ENCODE peak calls at places on chromosomes 16 and 17, in ten cellular contexts. R is lung; P is tibial artery; W is suprapubic skin; N is heart left ventricle; H is body of pancreas; D is CD4-positive, alpha-beta T cell; B is CD8-positive, alpha-beta T cell; C is mammary epithelial cell; V is SK-N-SH. G is an unnamed sample.

GRCh38 chr16:88358033-88358481 is 24.7 kb upstream of the ZNF469 start:
- DNase-seq in R (no peak), P (no peak), W (no peak), N (no peak), H (no peak), D (no peak), B (no peak), C (no peak), V (peak), G (no peak)

GRCh38 chr17:67994827-67995567 is 1.3 kb downstream of the C17orf58 start:
- DNase-seq in R (no peak), P (peak), W (no peak), N (no peak), H (peak), D (no peak), B (no peak), C (peak), V (peak), G (no peak)

GRCh38 chr16:17235147-17235817 is 235.5 kb downstream of the XYLT1 start:
- DNase-seq in R (no peak), P (no peak), W (no peak), N (no peak), H (no peak), D (no peak), B (no peak), C (no peak), V (no peak), G (no peak)

GRCh38 chr17:9475259-9475658 is 100.4 kb downstream of the STX8 start:
- DNase-seq in R (no peak), P (no peak), W (no peak), N (no peak), H (no peak), D (no peak), B (no peak), C (no peak), V (no peak), G (peak)

GRCh38 chr17:44976198-44976597 is 8.1 kb upstream of the C1QL1 start:
- DNase-seq in R (no peak), P (no peak), W (no peak), N (no peak), H (no peak), D (no peak), B (no peak), C (no peak), V (no peak), G (no peak)

GRCh38 chr17:82909322-82909904 is 69.6 kb upstream of the ZNF750 start:
- DNase-seq in R (no peak), P (no peak), W (no peak), N (peak), H (peak), D (peak), B (peak), C (no peak), V (no peak), G (no peak)

GRCh38 chr16:46638947-46639925 is 18.1 kb upstream of the SHCBP1 start:
- DNase-seq in R (no peak), P (no peak), W (no peak), N (no peak), H (no peak), D (no peak), B (no peak), C (peak), V (no peak), G (no peak)

GRCh38 chr17:79943354-79944241 is 92.1 kb downstream of the TBC1D16 start:
- DNase-seq in R (no peak), P (peak), W (no peak), N (peak), H (no peak), D (no peak), B (no peak), C (no peak), V (no peak), G (peak)

GRCh38 chr17:55202906-55203305 is 61.9 kb upstream of the HLF start:
- DNase-seq in R (no peak), P (no peak), W (no peak), N (no peak), H (no peak), D (no peak), B (no peak), C (no peak), V (no peak), G (no peak)

GRCh38 chr17:17900615-17901520 is 64.1 kb upstream of the SREBF1 start:
- DNase-seq in R (peak), P (peak), W (peak), N (peak), H (peak), D (no peak), B (no peak), C (peak), V (peak), G (peak)

GRCh38 chr17:36017799-36018198 is at the start of gene CCL23:
- DNase-seq in R (no peak), P (no peak), W (no peak), N (no peak), H (peak), D (no peak), B (no peak), C (no peak), V (no peak), G (no peak)

GRCh38 chr17:68360198-68360597 is 68.9 kb downstream of the ARSG start:
- DNase-seq in R (no peak), P (no peak), W (no peak), N (no peak), H (no peak), D (no peak), B (no peak), C (no peak), V (no peak), G (no peak)

GRCh38 chr17:48542956-48543853 is 1.7 kb downstream of the HOXB2 start:
- DNase-seq in R (no peak), P (peak), W (no peak), N (peak), H (peak), D (peak), B (peak), C (peak), V (peak), G (no peak)

DNA sequence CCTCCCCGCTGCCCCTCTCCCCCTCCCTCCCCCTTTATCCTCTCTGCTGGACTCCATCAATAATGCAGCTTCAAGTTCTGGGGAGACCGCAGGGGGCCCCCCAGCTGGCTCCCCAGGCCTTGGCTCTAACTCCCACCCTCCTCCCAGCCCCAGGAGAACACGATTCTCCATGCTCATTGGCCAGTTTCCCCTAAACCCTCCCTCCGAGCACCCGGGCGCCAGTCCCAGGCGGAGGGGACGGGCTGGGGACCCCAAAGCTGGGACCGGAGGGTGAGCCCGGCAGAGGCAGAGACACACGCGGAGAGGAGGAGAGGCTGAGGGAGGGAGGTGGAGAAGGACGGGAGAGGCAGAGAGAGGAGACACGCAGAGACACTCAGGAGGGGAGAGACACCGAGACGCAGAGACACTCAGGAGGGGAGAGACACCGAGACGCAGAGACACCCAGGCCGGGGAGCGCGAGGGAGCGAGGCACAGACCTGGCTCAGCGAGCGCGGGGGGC is at the start of gene PPP1R1B:
- DNase-seq in R (no peak), P (no peak), W (no peak), N (no peak), H (peak), D (no peak), B (no peak), C (no peak), V (peak), G (no peak)
- H3K27ac ChIP-seq in R (no peak), P (no peak), W (peak), N (no peak), H (peak), D (no peak), B (no peak), C (no peak), V (no peak), G (no peak)

GRCh38 chr17:43360739-43361498 is 37.9 kb upstream of the ARL4D start:
- DNase-seq in R (peak), P (peak), W (peak), N (peak), H (peak), D (peak), B (peak), C (peak), V (peak), G (peak)
- TF ChIP-seq CTCF in R (no peak), P (peak), W (no peak), N (no peak), H (no peak), D (no peak), B (no peak), C (no peak), V (no peak), G (no peak)

GRCh38 chr16:84481051-84481735 is 23.3 kb downstream of the MEAK7 start:
- DNase-seq in R (peak), P (no peak), W (no peak), N (no peak), H (no peak), D (no peak), B (no peak), C (no peak), V (no peak), G (no peak)

GRCh38 chr16:84478172-84478948 is 26.1 kb downstream of the MEAK7 start:
- DNase-seq in R (no peak), P (no peak), W (no peak), N (no peak), H (no peak), D (no peak), B (no peak), C (peak), V (no peak), G (peak)

GRCh38 chr16:84475643-84476240 is 28.7 kb downstream of the MEAK7 start:
- DNase-seq in R (no peak), P (no peak), W (no peak), N (no peak), H (no peak), D (no peak), B (no peak), C (no peak), V (no peak), G (peak)

GRCh38 chr16:84479716-84480450 is 24.6 kb downstream of the MEAK7 start:
- DNase-seq in R (peak), P (no peak), W (no peak), N (no peak), H (no peak), D (no peak), B (no peak), C (no peak), V (no peak), G (no peak)

DNA sequence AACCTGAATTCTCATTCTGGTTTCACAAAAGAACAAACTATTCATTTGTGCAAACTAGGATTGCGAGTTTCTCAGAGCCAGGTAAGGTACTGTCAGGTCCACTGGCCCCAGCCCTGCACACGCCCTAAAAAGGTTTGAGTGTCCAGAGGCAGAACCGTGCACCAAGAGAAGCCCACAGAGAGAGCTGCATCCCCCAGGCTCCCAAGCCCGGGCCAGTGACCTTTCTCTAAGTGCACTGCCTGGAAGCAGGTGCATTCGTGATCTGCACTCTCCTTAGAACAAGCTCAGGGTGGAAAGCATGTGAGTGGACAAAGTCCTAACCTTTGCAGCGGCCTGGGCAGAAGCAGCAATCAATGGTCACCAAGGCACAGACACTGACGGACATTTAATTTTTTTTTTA is 26.8 kb downstream of the MEAK7 start:
- DNase-seq in R (no peak), P (no peak), W (no peak), N (no peak), H (no peak), D (no peak), B (no peak), C (no peak), V (no peak), G (no peak)
- H3K27ac ChIP-seq in R (no peak), P (no peak), W (no peak), N (no peak), H (no peak), D (no peak), B (no peak), C (no peak), V (no peak), G (no peak)

GRCh38 chr16:16037521-16037920 is 88.1 kb downstream of the ABCC1 start:
- DNase-seq in R (no peak), P (no peak), W (no peak), N (no peak), H (no peak), D (no peak), B (no peak), C (no peak), V (no peak), G (no peak)

GRCh38 chr16:16036359-16036792 is 87.0 kb downstream of the ABCC1 start:
- DNase-seq in R (peak), P (no peak), W (no peak), N (no peak), H (no peak), D (no peak), B (no peak), C (no peak), V (no peak), G (no peak)

GRCh38 chr16:16037970-16038369 is 88.6 kb downstream of the ABCC1 start:
- DNase-seq in R (no peak), P (no peak), W (no peak), N (no peak), H (no peak), D (no peak), B (no peak), C (no peak), V (no peak), G (no peak)

GRCh38 chr16:16041196-16041892 is 91.9 kb downstream of the ABCC1 start:
- DNase-seq in R (no peak), P (no peak), W (no peak), N (no peak), H (no peak), D (no peak), B (no peak), C (no peak), V (no peak), G (no peak)

GRCh38 chr16:16038950-16039349 is 89.5 kb downstream of the ABCC1 start:
- DNase-seq in R (no peak), P (no peak), W (no peak), N (no peak), H (no peak), D (no peak), B (no peak), C (no peak), V (no peak), G (no peak)
- TF ChIP-seq CTCF in R (no peak), P (no peak), W (no peak), N (no peak), H (no peak), D (no peak), B (no peak), C (no peak), V (no peak), G (no peak)

GRCh38 chr16:8595783-8596182 is 5.5 kb upstream of the TMEM114 start:
- DNase-seq in R (no peak), P (no peak), W (no peak), N (no peak), H (no peak), D (no peak), B (no peak), C (no peak), V (no peak), G (no peak)
- H3K27ac ChIP-seq in R (no peak), P (no peak), W (no peak), N (no peak), H (no peak), D (no peak), B (no peak), C (no peak), V (no peak), G (no peak)

DNA sequence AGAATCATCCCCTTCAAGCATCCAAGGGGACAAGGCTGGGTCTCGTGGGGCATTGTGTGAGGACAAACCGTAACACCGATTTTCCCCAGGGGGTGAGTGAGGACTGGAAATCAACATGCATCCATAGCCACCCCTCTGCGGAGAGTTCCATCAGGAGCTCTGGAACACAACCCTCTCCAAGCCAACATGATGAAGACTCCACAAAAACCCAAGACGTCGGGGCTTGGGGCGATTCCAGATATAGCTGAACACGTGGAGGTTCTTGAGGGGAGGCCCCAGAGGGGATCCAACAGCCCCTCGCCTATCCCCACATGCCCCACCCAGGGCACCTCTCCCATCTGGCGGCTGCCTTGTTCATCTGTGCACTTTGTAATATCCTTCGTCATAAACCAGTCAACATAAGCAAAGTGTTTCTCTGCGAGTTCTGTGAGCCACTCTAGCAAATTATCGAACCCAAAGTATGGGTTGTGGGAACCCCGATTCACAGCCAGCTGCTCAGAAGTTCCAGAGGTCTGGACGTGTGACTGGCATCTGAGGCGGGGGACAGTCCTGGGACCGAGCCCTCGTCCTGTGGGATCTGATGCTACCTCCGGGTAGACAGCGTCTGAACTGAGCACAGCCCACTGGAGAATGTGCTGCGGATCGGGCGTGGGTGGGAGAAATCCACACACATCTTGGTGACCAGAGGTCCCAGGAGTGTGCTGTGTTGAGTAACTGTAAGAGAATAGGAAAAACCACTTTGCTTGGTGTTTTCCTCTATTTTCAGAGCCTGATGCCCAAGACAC is 55.5 kb downstream of the RPH3AL start:
- DNase-seq in R (no peak), P (peak), W (peak), N (peak), H (no peak), D (no peak), B (no peak), C (no peak), V (no peak), G (peak)
- TF ChIP-seq CTCF in R (no peak), P (no peak), W (no peak), N (no peak), H (no peak), D (no peak), B (no peak), C (no peak), V (no peak), G (no peak)

GRCh38 chr17:31738488-31738887 is 120.6 kb downstream of the COPRS start:
- DNase-seq in R (no peak), P (no peak), W (no peak), N (peak), H (no peak), D (no peak), B (no peak), C (no peak), V (no peak), G (no peak)
- H3K27ac ChIP-seq in R (no peak), P (peak), W (no peak), N (peak), H (no peak), D (no peak), B (no peak), C (no peak), V (peak), G (peak)

GRCh38 chr16:54929090-54930033 is 1.3 kb upstream of the IRX5 start:
- DNase-seq in R (peak), P (peak), W (peak), N (peak), H (peak), D (peak), B (peak), C (peak), V (peak), G (peak)

GRCh38 chr16:54931757-54932660 is 1.3 kb downstream of the IRX5 start:
- DNase-seq in R (no peak), P (no peak), W (no peak), N (no peak), H (no peak), D (no peak), B (no peak), C (peak), V (peak), G (no peak)

GRCh38 chr16:54928421-54929089 is 2.1 kb upstream of the IRX5 start:
- DNase-seq in R (peak), P (peak), W (peak), N (peak), H (peak), D (peak), B (no peak), C (peak), V (peak), G (peak)

GRCh38 chr16:54931041-54931756 is 534 bp downstream of the IRX5 start:
- DNase-seq in R (no peak), P (no peak), W (peak), N (peak), H (peak), D (no peak), B (no peak), C (peak), V (peak), G (no peak)

DNA sequence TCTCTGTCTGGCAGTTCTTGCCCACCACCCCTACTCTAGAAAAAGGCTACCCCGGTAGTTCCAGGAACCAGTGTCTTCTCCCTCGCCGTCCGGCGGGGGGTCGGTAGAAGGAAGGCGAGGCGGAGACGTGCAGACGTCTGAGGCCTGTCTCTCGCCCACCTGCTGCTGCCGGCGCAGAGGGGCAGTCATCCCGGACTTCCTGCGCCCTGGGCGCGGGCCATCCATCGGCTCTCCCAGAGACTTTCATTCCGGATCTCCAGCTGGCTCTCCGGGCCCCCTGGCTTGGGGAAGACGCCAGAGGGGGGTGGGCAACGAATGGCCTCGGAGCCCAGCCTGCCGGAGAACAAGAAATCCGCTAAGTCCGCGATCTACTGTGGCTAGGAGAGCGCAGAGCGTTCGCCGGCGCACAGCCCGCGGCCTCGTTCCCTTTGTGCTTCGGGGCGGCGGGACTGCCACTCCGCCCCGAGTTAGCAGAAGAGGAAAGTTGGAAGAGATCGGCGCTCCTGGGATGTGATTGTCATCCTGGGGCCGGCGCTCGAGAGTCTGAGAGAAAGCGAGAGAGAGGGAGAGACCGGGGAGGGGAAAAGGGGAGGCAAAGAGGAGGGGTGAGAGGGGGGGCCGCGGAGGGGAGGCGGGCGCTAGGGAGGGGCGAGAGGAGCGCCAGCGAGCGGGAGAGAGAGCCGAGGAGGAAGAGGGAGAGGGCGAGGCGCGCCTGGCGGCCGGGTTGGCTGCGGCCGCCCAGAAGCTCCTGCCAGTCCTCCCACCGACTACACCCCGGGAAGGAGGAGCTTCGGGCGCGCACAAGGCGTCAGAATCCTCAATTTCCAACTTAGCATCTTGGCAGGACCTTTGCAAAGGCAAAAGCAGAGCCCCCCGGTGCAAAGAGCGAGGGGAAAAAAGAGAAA is at the start of gene IRX5:
- DNase-seq in R (peak), P (peak), W (peak), N (peak), H (peak), D (no peak), B (no peak), C (peak), V (peak), G (peak)
- TF ChIP-seq CTCF in R (no peak), P (no peak), W (no peak), N (peak), H (peak), D (no peak), B (no peak), C (peak), V (no peak), G (no peak)